ENCODE peak calls at places on chromosome 3, in four cellular contexts. O, H, E and U are unnamed samples.
A peak's percentile ranks its signal among the peaks of the same experiment; 100 is the strongest.

GRCh38 chr3:72847751-72848702 is at the start of gene SHQ1:
- DNase-seq in E (peak; percentile 88), H (peak; percentile 84), O (peak; percentile 91), U (peak; percentile 81)

GRCh38 chr3:138796761-138797160 is 38.0 kb downstream of the PIK3CB start:
- DNase-seq in H (no peak), O (no peak), E (no peak), U (no peak)

GRCh38 chr3:61702453-61702852 is 141.1 kb downstream of the PTPRG start:
- DNase-seq in H (no peak), O (no peak), E (no peak), U (no peak)

GRCh38 chr3:181711325-181712135 is at the start of gene SOX2:
- DNase-seq in H (peak; percentile 89), E (peak; percentile 52), O (peak; percentile 67), U (no peak)

GRCh38 chr3:121545049-121545563 is 682 bp downstream of the POLQ start:
- DNase-seq in E (peak; percentile 23), O (no peak), H (peak; percentile 31), U (no peak)

GRCh38 chr3:38477839-38478450 is 18.2 kb upstream of the EXOG start:
- DNase-seq in H (no peak), E (no peak), O (no peak), U (no peak)

GRCh38 chr3:171460226-171461086 is at the start of gene TNIK:
- DNase-seq in H (peak; percentile 81), O (peak; percentile 15), E (peak; percentile 97), U (peak; percentile 95)

GRCh38 chr3:110343376-110343775 is 728.2 kb upstream of the NECTIN3 start:
- DNase-seq in O (no peak), H (peak; percentile 4), E (no peak), U (no peak)

GRCh38 chr3:126442099-126442848 is 33.4 kb downstream of the ZXDC start:
- DNase-seq in O (no peak), E (no peak), H (no peak), U (no peak)

GRCh38 chr3:158260392-158260791 is 150.5 kb downstream of the RSRC1 start:
- DNase-seq in O (no peak), E (no peak), H (no peak), U (no peak)

GRCh38 chr3:195866686-195867511 is 41.5 kb downstream of the TNK2 start:
- DNase-seq in O (no peak), H (no peak), E (no peak), U (no peak)

GRCh38 chr3:182384182-182384581 is 409.1 kb upstream of the ATP11B start:
- DNase-seq in H (no peak), O (no peak), E (peak; percentile 13), U (no peak)

GRCh38 chr3:143433787-143434378 is 314.3 kb downstream of the CHST2 start:
- DNase-seq in E (peak; percentile 19), H (no peak), O (peak; percentile 4), U (no peak)

GRCh38 chr3:23859012-23859743 is 53.4 kb downstream of the UBE2E1 start:
- DNase-seq in E (no peak), O (no peak), H (no peak), U (no peak)

GRCh38 chr3:27557411-27557810 is 73.2 kb upstream of the SLC4A7 start:
- DNase-seq in E (no peak), H (no peak), O (no peak), U (no peak)

GRCh38 chr3:168707900-168708299 is 612.2 kb upstream of the GOLIM4 start:
- DNase-seq in E (no peak), H (no peak), O (no peak), U (no peak)

GRCh38 chr3:111989061-111989678 is 9.6 kb upstream of the TAGLN3 start:
- DNase-seq in H (peak; percentile 49), O (peak; percentile 53), E (peak; percentile 10), U (no peak)

GRCh38 chr3:60048447-60048848 is 998.6 kb upstream of the CFAP20DC start:
- DNase-seq in O (no peak), E (no peak), H (no peak), U (no peak)

GRCh38 chr3:161031134-161031533 is 74.0 kb downstream of the B3GALNT1 start:
- DNase-seq in O (no peak), E (no peak), H (no peak), U (no peak)

GRCh38 chr3:34248352-34248751 is 449.9 kb downstream of the PDCD6IP start:
- DNase-seq in O (no peak), E (no peak), H (no peak), U (peak; percentile 42)

GRCh38 chr3:45994661-45995369 is 809 bp downstream of the FYCO1 start:
- DNase-seq in O (peak; percentile 7), H (peak; percentile 13), E (peak; percentile 70), U (no peak)

GRCh38 chr3:88031543-88032148 is 27.2 kb downstream of the CGGBP1 start:
- DNase-seq in O (no peak), H (peak; percentile 19), E (no peak), U (peak; percentile 26)

GRCh38 chr3:72299321-72299802 is 514.4 kb upstream of the PROK2 start:
- DNase-seq in H (no peak), E (no peak), O (no peak), U (no peak)

GRCh38 chr3:146682176-146682575 is 77.0 kb upstream of the PLSCR5 start:
- DNase-seq in E (no peak), O (no peak), H (no peak), U (no peak)

GRCh38 chr3:172506094-172506493 is 17.1 kb downstream of the TNFSF10 start:
- DNase-seq in O (no peak), H (no peak), E (no peak), U (no peak)

GRCh38 chr3:134959516-134959915 is 164.5 kb downstream of the EPHB1 start:
- DNase-seq in E (no peak), O (no peak), H (no peak), U (no peak)

GRCh38 chr3:31448035-31448881 is 84.5 kb upstream of the STT3B start:
- DNase-seq in E (peak; percentile 15), H (no peak), O (peak; percentile 53), U (no peak)

GRCh38 chr3:124847863-124848262 is 39.3 kb downstream of the ITGB5 start:
- DNase-seq in H (no peak), O (no peak), E (no peak), U (no peak)

GRCh38 chr3:53046171-53047170 is 598 bp upstream of the SFMBT1 start:
- DNase-seq in O (no peak), H (peak; percentile 61), E (no peak), U (no peak)

GRCh38 chr3:151584603-151585002 is 123.7 kb upstream of the IGSF10 start:
- DNase-seq in H (no peak), O (no peak), E (no peak), U (peak; percentile 5)

GRCh38 chr3:88595025-88595424 is 445.3 kb downstream of the C3orf38 start:
- DNase-seq in H (no peak), E (no peak), O (no peak), U (no peak)

DNA sequence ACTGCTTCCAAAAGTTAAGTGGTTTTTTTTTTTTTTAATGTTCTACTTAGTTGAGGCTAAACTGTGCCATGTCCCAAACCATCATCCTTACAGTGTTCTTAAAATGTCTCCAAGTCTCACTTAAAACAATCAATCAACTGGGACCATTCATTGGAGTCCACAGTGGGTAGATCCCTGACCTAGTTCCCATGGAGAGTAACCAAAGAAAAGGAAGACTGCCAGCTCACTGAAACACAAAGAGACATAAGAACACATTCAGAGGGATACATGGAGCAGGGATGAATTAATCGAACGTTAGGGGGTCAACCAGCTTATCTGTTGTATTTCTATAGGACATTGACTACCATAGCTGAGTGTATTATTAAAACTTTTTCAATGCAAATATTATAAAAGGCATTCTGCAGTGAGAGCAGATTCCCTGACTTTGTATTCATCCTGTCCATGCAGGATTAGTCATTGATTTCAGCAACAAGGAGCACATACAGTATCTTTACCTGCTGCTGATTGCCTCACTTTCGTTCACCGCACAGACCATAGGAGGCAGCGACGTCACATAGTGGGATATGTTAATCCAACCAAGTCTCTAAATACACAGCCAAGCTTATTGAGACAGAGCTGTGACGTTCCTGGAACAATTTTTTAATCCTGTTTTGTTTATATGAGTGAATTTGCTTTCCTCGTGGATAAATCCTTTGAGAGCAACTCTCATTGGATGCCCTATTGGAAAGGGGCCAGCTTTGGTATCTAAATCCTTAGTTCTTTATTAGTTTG is 365.0 kb upstream of the RBMS3 start:
- DNase-seq in O (no peak), E (no peak), H (peak; percentile 7), U (no peak)
- TF ChIP-seq HDAC2 in O (no peak), E (no peak), H (no peak), U (no peak)

DNA sequence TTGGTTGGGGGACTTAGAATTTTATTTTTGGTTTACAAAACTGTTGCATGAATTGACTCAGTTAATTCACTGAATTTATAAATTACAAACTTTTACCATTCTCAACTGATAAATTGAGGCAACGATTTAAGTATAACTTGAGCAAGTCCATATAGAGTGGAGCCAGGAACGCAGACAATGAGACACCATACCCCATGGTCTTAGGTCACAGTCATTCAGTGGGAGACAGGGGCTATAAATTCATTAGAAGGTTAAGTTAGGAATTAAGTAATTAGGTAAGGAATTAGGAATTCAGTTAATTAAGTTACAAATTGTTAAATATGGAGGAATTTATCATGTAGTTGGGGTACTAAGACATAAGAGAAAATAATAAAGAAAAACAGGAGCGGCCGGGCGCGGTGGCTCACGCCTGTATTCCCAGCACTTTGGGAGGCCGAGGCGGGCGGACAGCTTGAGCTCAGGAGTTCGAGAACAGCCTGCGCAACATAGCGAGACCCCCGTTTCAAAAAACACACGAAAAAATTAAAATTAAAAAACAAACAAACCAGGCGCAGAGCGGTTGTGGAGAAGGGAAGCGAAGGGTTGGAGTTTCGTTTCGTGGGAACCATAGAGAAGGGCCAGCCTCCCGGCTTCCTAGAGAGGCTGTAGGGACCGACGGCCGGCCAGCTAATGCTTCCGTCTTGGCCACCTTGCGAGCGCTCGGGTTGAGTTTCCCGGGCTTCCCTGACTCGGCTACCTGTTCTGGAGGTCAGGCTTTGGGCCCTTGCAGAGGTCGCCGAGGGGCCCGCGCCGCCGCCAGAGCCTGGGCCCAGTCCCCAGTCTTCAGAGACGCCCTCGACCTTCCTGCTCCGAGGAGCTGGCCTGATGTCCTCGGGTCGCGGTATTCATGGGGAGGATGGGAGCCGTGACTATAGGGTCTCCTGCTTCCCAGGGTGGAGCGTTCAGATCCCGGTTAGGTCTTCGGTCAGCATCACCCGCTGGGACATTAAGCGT is at the start of gene ZNF619:
- DNase-seq in H (peak; percentile 49), O (peak; percentile 59), E (peak; percentile 86), U (no peak)
- TF ChIP-seq HDAC2 in H (no peak), O (no peak), E (no peak), U (no peak)

GRCh38 chr3:107919239-107919638 is 171.6 kb downstream of the CD47 start:
- DNase-seq in E (no peak), O (no peak), H (no peak), U (no peak)

GRCh38 chr3:107910713-107911259 is 180.0 kb downstream of the CD47 start:
- DNase-seq in H (no peak), E (no peak), O (no peak), U (peak; percentile 24)

GRCh38 chr3:107916166-107916565 is 174.7 kb downstream of the CD47 start:
- DNase-seq in H (no peak), O (no peak), E (no peak), U (no peak)

GRCh38 chr3:107911337-107912000 is 179.4 kb downstream of the CD47 start:
- DNase-seq in E (no peak), O (no peak), H (no peak), U (no peak)

DNA sequence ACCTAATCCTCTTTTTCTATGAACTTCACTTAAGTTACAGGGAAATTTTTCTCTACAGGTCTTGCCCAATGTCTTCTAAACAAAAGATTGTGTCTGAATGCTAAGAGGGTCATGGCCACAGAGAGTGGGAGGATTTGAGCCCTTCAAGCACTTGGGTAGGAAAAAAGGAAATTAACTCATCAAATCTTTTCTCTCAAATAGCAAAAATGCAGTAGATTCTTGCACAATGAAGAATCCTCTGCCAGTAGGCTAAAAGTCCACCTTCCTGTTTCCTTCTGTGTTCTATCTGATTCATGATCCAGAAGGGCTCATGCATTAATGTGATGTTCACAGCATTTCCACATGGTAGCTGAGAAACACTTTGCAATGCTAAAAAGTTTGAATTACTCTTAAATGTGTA is 177.2 kb downstream of the CD47 start:
- DNase-seq in H (no peak), O (no peak), E (no peak), U (no peak)
- TF ChIP-seq HDAC2 in H (no peak), O (no peak), E (no peak), U (no peak)

GRCh38 chr3:122959339-122959738 is 68.2 kb downstream of the SEMA5B start:
- DNase-seq in E (no peak), H (no peak), O (no peak), U (no peak)
- TF ChIP-seq HDAC2 in E (no peak), H (no peak), O (no peak), U (no peak)